ENCODE peak calls at places on chromosome X, in six cellular contexts. M is GM12892, G is K562, V is H1, X is GM12878, O is HepG2. F is an unnamed sample.

GRCh38 chrX:20595928-20596550 is 329.3 kb upstream of the RPS6KA3 start:
- DNase-seq in X (no peak), V (no peak), G (no peak), O (no peak), M (no peak), F (no peak)

GRCh38 chrX:21730011-21730410 is 27.9 kb downstream of the SMPX start:
- DNase-seq in G (no peak), O (no peak), X (no peak), M (no peak), V (no peak), F (no peak)

GRCh38 chrX:109299091-109299490 is 182.8 kb downstream of the GUCY2F start:
- DNase-seq in O (no peak), M (no peak), V (no peak), X (no peak), G (no peak), F (no peak)

GRCh38 chrX:85851418-85851817 is 195.9 kb downstream of the CHM start:
- DNase-seq in G (no peak), M (no peak), O (peak), X (no peak), V (peak), F (no peak)

GRCh38 chrX:11768039-11768438 is 10.0 kb downstream of the MSL3 start:
- DNase-seq in M (no peak), V (no peak), X (no peak), O (no peak), G (no peak), F (no peak)

GRCh38 chrX:30196322-30196721 is 19.0 kb upstream of the MAGEB2 start:
- DNase-seq in V (no peak), X (no peak), G (peak), M (no peak), O (no peak), F (no peak)

GRCh38 chrX:134174859-134175258 is 62.1 kb upstream of the CCDC160 start:
- DNase-seq in X (no peak), O (no peak), M (no peak), G (no peak), V (peak), F (no peak)

GRCh38 chrX:108516184-108516583 is 76.5 kb downstream of the COL4A5 start:
- DNase-seq in M (no peak), V (no peak), O (peak), G (no peak), X (no peak), F (no peak)

GRCh38 chrX:131199086-131199485 is 90.0 kb downstream of the IGSF1 start:
- DNase-seq in G (no peak), V (no peak), O (no peak), M (no peak), X (no peak), F (no peak)

GRCh38 chrX:53347948-53348347 is 66.6 kb upstream of the IQSEC2 start:
- DNase-seq in M (no peak), X (no peak), O (no peak), G (no peak), V (no peak), F (no peak)

GRCh38 chrX:2446815-2447214 is 54.0 kb downstream of the DHRSX start:
- DNase-seq in G (no peak), V (no peak), X (no peak), O (no peak), M (no peak), F (no peak)

GRCh38 chrX:70138622-70139021 is 5.4 kb downstream of the IGBP1 start:
- DNase-seq in O (no peak), G (no peak), X (no peak), V (no peak), M (no peak), F (no peak)

GRCh38 chrX:134948333-134949241 is 42.2 kb upstream of the SMIM10 start:
- DNase-seq in X (no peak), M (no peak), G (no peak), V (no peak), O (peak), F (no peak)

GRCh38 chrX:125150231-125150630 is 169.4 kb upstream of the TEX13C start:
- DNase-seq in G (no peak), V (no peak), O (no peak), X (no peak), M (no peak), F (no peak)

GRCh38 chrX:37701588-37701987 is 16.0 kb downstream of the XK start:
- DNase-seq in G (no peak), X (no peak), O (no peak), M (no peak), V (no peak), F (no peak)

GRCh38 chrX:51002160-51002632 is 91.7 kb downstream of the BMP15 start:
- DNase-seq in G (no peak), X (no peak), V (no peak), M (no peak), O (no peak), F (no peak)

GRCh38 chrX:78625292-78625909 is 33.7 kb downstream of the RTL3 start:
- DNase-seq in V (no peak), M (no peak), O (no peak), G (no peak), X (no peak), F (no peak)

GRCh38 chrX:84168095-84168494 is 19.9 kb downstream of the RPS6KA6 start:
- DNase-seq in X (no peak), V (no peak), G (no peak), M (no peak), O (no peak), F (no peak)

GRCh38 chrX:2498781-2499302 is 1.9 kb downstream of the DHRSX start:
- DNase-seq in X (no peak), V (no peak), G (no peak), M (no peak), O (peak), F (no peak)

GRCh38 chrX:16882188-16882587 is 12.0 kb upstream of the RBBP7 start:
- DNase-seq in M (no peak), V (no peak), G (no peak), O (no peak), X (no peak), F (no peak)

GRCh38 chrX:103861200-103861599 is 29.1 kb upstream of the RAB9B start:
- DNase-seq in V (no peak), M (no peak), X (no peak), O (no peak), G (no peak), F (no peak)

GRCh38 chrX:11619426-11619825 is 46.3 kb downstream of the ARHGAP6 start:
- DNase-seq in M (no peak), O (no peak), V (no peak), G (no peak), X (no peak), F (no peak)

GRCh38 chrX:101051549-101052302 is at the start of gene TRMT2B:
- DNase-seq in M (peak), G (peak), X (peak), O (peak), V (peak), F (peak)

GRCh38 chrX:22081475-22082092 is 49.5 kb downstream of the PHEX start:
- DNase-seq in O (peak), G (peak), V (peak), X (no peak), M (no peak), F (no peak)

GRCh38 chrX:48971325-48972213 is at the start of gene KCND1:
- DNase-seq in V (peak), X (no peak), M (no peak), G (peak), O (no peak), F (no peak)
- TF ChIP-seq POLR2A in V (no peak), X (no peak), M (no peak), G (no peak), O (no peak), F (no peak)

DNA sequence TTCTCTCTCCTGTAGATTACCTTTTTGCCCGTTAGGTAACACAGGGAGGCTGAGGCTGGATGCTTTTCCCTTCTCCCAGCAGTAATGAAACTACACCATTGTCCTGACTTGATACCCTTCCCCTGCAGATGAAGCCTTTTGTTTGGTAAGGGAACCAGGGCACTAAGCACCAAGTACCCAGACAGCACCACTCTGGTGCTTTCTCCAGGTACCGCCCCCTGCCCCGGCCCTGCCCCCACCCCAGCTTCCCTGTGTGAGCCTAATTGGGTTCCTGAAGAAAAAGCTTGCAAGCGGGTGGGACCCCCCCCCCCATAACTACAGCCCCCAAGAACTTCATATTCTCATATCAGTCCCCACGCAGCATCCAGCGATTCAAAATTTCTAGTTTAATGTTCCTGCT is 79.8 kb downstream of the JADE3 start:
- DNase-seq in X (no peak), G (no peak), V (no peak), O (no peak), M (no peak), F (no peak)
- TF ChIP-seq TAF1 in X (no peak), G (no peak), V (no peak), O (no peak), M (no peak), F (no peak)

GRCh38 chrX:140508958-140509357 is 4.1 kb upstream of the SOX3 start:
- DNase-seq in O (no peak), V (no peak), M (no peak), X (no peak), G (no peak), F (no peak)

GRCh38 chrX:140509468-140510305 is 4.8 kb upstream of the SOX3 start:
- DNase-seq in O (no peak), X (no peak), V (no peak), G (no peak), M (no peak), F (no peak)

GRCh38 chrX:140510895-140511295 is 6.0 kb upstream of the SOX3 start:
- DNase-seq in O (no peak), V (peak), M (no peak), G (no peak), X (no peak), F (no peak)

GRCh38 chrX:140507982-140508305 is 3.1 kb upstream of the SOX3 start:
- DNase-seq in G (no peak), X (no peak), M (no peak), V (peak), O (no peak), F (no peak)

GRCh38 chrX:140510306-140510676 is 5.4 kb upstream of the SOX3 start:
- DNase-seq in M (no peak), O (no peak), X (no peak), G (no peak), V (peak), F (no peak)
- TF ChIP-seq POLR2AphosphoS5 in M (no peak), O (no peak), X (no peak), G (no peak), V (no peak), F (no peak)

GRCh38 chrX:137549846-137550534 is 15.9 kb upstream of the ZIC3 start:
- DNase-seq in M (no peak), O (no peak), V (peak), G (no peak), X (no peak), F (no peak)

GRCh38 chrX:137545711-137546651 is 19.9 kb upstream of the ZIC3 start:
- DNase-seq in M (no peak), X (no peak), V (peak), G (no peak), O (no peak), F (no peak)

GRCh38 chrX:137549073-137549472 is 16.9 kb upstream of the ZIC3 start:
- DNase-seq in M (no peak), X (no peak), O (no peak), V (peak), G (no peak), F (no peak)

GRCh38 chrX:137547291-137547690 is 18.6 kb upstream of the ZIC3 start:
- DNase-seq in X (no peak), G (no peak), V (peak), M (no peak), O (no peak), F (no peak)

GRCh38 chrX:137548261-137548660 is 17.7 kb upstream of the ZIC3 start:
- DNase-seq in M (no peak), G (no peak), X (no peak), O (no peak), V (peak), F (no peak)
- TF ChIP-seq POLR2A in M (no peak), G (no peak), X (no peak), O (no peak), V (no peak), F (no peak)

GRCh38 chrX:10569946-10570345 is 50.4 kb downstream of the MID1 start:
- DNase-seq in X (no peak), V (no peak), O (no peak), G (no peak), M (no peak), F (no peak)
- TF ChIP-seq TAF1 in X (no peak), V (no peak), O (no peak), G (no peak), M (no peak), F (no peak)

GRCh38 chrX:15343075-15343476 is 7.8 kb upstream of the PIGA start:
- DNase-seq in V (no peak), G (no peak), X (no peak), M (no peak), O (no peak), F (no peak)
- TF ChIP-seq POLR2AphosphoS5 in V (no peak), G (no peak), X (no peak), M (no peak), O (no peak), F (no peak)

GRCh38 chrX:40108959-40109287 is 11.2 kb upstream of the BCOR start:
- DNase-seq in O (no peak), V (peak), G (peak), M (peak), X (no peak), F (no peak)
- TF ChIP-seq POLR2A in O (no peak), V (no peak), G (no peak), M (no peak), X (no peak), F (no peak)

DNA sequence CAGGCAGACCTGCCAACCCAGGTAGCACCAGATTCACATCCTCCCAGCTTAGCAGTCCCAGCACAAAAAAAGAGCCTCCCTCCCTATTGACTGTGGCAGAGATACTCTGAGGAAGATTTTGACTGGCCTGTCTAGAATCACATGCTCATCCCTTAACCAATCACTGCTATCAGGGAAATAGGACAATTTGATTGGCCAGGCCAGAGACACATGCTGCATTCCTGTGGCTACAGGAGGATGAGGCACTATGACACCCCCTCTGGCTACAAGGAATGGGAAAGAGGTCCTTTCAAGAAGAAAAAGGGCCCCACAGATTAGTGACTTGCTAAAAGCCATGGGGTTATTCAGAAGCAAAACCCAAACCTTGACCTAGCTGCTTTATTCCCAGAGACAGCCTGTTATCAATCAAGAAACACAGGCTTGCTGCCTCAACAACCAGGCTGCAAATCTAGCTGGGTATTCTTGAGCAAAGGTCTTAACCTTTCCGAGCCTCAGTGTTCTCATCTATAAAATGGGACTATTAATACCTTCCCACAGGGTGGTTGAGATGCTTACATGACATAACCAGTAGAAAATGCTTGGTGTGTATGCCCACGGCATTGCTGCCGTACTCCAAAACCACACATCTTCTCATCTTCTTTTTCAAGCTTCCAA is 147.6 kb downstream of the BCOR start:
- DNase-seq in V (no peak), G (peak), M (no peak), O (no peak), X (no peak), F (no peak)
- TF ChIP-seq TAF1 in V (no peak), G (no peak), M (no peak), O (no peak), X (no peak), F (no peak)

DNA sequence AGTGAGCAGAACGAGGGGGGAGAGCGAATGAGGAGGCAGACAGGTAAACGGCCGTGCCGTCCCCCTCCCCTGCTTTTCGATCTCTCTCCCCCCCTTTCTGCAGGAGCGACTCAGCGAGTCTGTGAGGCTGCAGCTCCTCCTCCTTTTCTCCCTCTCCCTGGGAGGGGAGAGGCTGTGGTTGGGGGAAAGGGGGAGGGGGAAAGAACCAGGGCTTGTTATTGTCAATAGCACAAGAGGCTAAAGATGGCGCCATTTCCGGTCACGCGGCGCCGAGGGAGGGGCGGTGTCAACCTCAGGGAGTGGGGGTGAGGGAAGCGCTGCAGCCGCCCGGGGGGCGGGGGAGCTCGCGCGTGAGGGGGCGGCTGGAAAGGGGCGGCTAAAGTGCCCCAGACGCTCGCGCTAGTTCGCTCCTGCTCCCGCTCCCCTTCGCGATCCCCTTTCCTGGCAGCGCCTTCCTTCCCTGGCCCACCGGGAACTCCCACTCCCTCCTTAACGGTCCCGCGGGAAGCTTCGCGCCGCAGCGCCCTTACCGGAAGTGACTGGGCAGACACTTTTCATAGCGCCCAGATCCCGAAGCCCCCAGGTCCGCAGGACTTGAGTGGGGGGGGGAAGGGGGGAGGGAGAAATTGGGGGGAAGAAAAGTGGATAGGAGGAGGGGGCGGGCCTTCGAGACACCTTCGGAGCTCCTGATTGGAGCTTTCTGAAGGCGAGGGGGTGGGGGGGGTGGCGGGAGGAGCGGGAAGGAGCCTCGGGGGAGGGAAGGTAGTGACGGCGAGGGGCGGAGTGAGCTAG is at the start of gene CUL4B:
- DNase-seq in X (peak), O (peak), V (peak), M (peak), G (peak), F (peak)
- TF ChIP-seq POLR2AphosphoS5 in X (peak), O (peak), V (peak), M (no peak), G (peak), F (no peak)